ENCODE peak calls at places on chromosomes 13 and 19, in five cellular contexts. P, C, Y, X and A are unnamed samples. For H3K4me1, the result is how much of the 10 kb centered on the place peaks cover.

GRCh38 chr13:101942038-101942437 is 459.8 kb downstream of the FGF14 start:
- DNase-seq in P (no peak), X (no peak), Y (no peak), C (no peak), A (no peak)

GRCh38 chr13:111409413-111409812 is 89.0 kb downstream of the TEX29 start:
- DNase-seq in C (no peak), X (peak), P (no peak), Y (no peak), A (no peak)

GRCh38 chr19:47598407-47599349 is 10.3 kb upstream of the BICRA start:
- DNase-seq in C (peak), P (peak), X (peak), Y (no peak), A (peak)

GRCh38 chr13:34308725-34309124 is 490.8 kb downstream of the RFC3 start:
- DNase-seq in X (no peak), C (no peak), P (no peak), Y (no peak), A (no peak)

GRCh38 chr13:105908581-105908980 is 626.9 kb downstream of the EFNB2 start:
- DNase-seq in Y (no peak), P (no peak), X (no peak), C (no peak), A (no peak)

GRCh38 chr19:15673176-15673654 is 328 bp downstream of the CYP4F12 start:
- DNase-seq in Y (no peak), C (no peak), X (no peak), P (peak), A (no peak)

GRCh38 chr19:22919946-22920345 is 83.0 kb downstream of the ZNF728 start:
- DNase-seq in C (no peak), P (no peak), Y (no peak), X (no peak), A (no peak)

GRCh38 chr19:2627319-2627829 is 75.1 kb downstream of the GNG7 start:
- DNase-seq in P (peak), X (peak), Y (peak), C (peak), A (peak)

GRCh38 chr13:45521292-45521691 is 56.6 kb downstream of the COG3 start:
- DNase-seq in P (no peak), C (no peak), X (no peak), Y (no peak), A (no peak)

GRCh38 chr13:110838867-110839538 is 75.9 kb downstream of the ANKRD10 start:
- DNase-seq in C (no peak), X (no peak), Y (no peak), P (no peak), A (no peak)

GRCh38 chr13:112713517-112714253 is 23.8 kb downstream of the ATP11A start:
- DNase-seq in C (peak), X (peak), Y (no peak), P (no peak), A (no peak)

GRCh38 chr13:32647926-32648325 is 61.7 kb downstream of the PDS5B start:
- DNase-seq in Y (no peak), P (no peak), C (no peak), X (no peak), A (no peak)

GRCh38 chr19:53545271-53546065 is 7.5 kb downstream of the ZNF331 start:
- DNase-seq in C (no peak), Y (no peak), P (no peak), X (no peak), A (peak)

GRCh38 chr19:1882089-1882785 is 3.1 kb downstream of the ABHD17A start:
- DNase-seq in X (no peak), Y (no peak), C (no peak), P (no peak), A (no peak)

GRCh38 chr13:56736966-56737365 is 403.8 kb upstream of the PRR20A start:
- DNase-seq in C (no peak), X (no peak), P (no peak), Y (no peak), A (no peak)

GRCh38 chr19:12156254-12157058 is at the start of gene ZNF625:
- DNase-seq in C (peak), Y (peak), X (peak), P (peak), A (peak)

GRCh38 chr19:4144666-4145261 is 8.7 kb upstream of the CREB3L3 start:
- DNase-seq in P (no peak), X (no peak), Y (no peak), C (no peak), A (no peak)

GRCh38 chr19:33473644-33474305 is 47.8 kb downstream of the PEPD start:
- DNase-seq in Y (no peak), P (no peak), C (no peak), X (no peak), A (no peak)

GRCh38 chr13:93140912-93141311 is 85.7 kb upstream of the GPC6 start:
- DNase-seq in C (no peak), Y (no peak), X (no peak), P (no peak), A (no peak)

DNA sequence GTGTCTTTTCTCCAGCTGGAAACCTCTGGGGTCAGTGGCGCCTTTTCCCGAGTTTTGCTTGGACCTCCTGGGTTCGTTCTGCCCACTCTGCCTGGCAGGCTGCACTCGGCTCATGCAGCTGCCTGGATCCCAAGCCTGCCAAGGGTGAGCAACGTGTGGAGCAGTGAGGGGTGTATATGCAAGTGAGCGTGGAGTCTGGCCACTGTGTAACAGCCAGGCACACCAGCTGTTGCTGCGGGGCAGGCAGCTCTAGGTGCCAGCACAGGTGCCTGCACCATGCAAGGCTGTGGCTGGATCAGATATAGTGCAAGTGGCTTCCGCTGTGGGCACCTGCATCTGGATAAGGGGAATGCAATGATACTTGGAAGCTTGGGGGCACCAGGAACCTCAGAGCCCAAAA is 699.4 kb downstream of the SLITRK1 start:
- DNase-seq in X (no peak), P (no peak), C (peak), Y (no peak), A (no peak)
- TF ChIP-seq CTCF in X (no peak), P (no peak), C (no peak), Y (no peak), A (no peak)

DNA sequence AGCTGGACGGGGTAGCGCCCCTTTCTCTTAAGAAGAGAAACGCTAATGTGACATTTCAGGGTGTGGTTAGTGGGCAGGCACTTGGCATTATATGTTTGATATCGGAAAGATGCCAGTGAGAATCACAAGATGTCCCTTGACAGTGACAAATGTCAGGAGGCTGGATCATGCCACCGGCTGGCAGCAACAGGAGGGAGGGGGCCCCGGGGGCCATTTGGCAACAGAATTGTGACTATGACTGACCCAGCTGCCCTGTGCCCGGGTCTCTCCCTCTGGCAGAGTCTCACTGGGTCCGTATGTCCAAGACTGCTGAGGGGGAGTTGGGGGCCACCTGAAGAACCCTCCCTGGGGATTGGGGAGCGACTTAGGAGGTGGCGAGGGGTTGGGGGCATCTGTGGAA is 4.8 kb downstream of the DCAF15 start:
- DNase-seq in Y (no peak), C (peak), P (no peak), X (no peak), A (no peak)
- H3K4me1 ChIP-seq in Y (under half), C (under half), P (under half), X (under half), A (under half)

GRCh38 chr13:79482271-79482970 is 1.5 kb downstream of the NDFIP2 start:
- DNase-seq in Y (no peak), X (no peak), C (no peak), P (no peak), A (no peak)

GRCh38 chr13:79483302-79483701 is 2.3 kb downstream of the NDFIP2 start:
- DNase-seq in X (no peak), Y (no peak), C (no peak), P (no peak), A (no peak)

GRCh38 chr13:79481685-79482052 is 714 bp downstream of the NDFIP2 start:
- DNase-seq in X (no peak), P (no peak), Y (no peak), C (no peak), A (no peak)

GRCh38 chr13:79477968-79478367 is 3.0 kb upstream of the NDFIP2 start:
- DNase-seq in C (no peak), X (no peak), P (peak), Y (no peak), A (no peak)

GRCh38 chr13:79480954-79481684 is at the start of gene NDFIP2:
- DNase-seq in P (peak), Y (peak), C (peak), X (peak), A (peak)
- H3K4me3 ChIP-seq in P (peak), Y (peak), C (peak), X (peak), A (peak)

DNA sequence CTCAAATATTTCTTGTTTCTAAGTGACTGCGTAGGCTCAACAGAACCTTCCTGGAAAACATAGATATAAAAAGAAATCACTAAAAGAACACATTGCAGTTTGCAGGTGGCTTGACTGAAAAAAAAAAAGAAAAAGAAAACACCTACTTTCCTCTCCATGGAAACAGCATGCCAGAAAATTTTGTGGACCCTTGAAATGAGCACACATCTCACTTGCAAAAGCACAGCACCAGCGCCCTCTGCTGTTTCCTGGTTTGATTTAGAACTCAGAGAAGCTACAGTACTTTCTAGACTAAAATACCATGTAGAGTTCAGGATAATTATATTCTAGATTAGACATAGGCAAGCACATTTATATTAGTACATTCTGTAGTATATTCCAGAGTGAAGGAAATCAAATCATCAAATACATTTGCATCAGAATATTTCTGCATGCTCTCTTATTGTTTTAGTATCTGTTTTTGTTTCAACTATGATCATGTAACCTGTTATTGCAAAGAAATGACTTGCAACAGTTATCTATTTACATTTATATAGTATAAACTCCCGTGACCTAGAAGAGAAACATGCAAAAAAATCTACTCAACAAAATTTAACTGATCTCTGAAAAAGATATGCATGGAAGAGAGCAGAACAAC is 22.3 kb upstream of the XPO4 start:
- DNase-seq in C (peak), P (peak), Y (no peak), X (peak), A (no peak)
- TF ChIP-seq CTCF in C (peak), P (peak), Y (peak), X (peak), A (peak)

GRCh38 chr19:55636723-55637122 is 4.1 kb upstream of the ZNF580 start:
- DNase-seq in Y (no peak), P (no peak), X (no peak), C (no peak), A (no peak)

GRCh38 chr19:55637534-55637933 is 3.3 kb upstream of the ZNF580 start:
- DNase-seq in Y (no peak), X (no peak), P (no peak), C (no peak), A (no peak)

GRCh38 chr19:55635334-55635717 is 5.5 kb upstream of the ZNF580 start:
- DNase-seq in C (no peak), P (no peak), X (no peak), Y (no peak), A (no peak)

GRCh38 chr19:55633866-55634265 is 6.9 kb upstream of the ZNF580 start:
- DNase-seq in C (no peak), X (no peak), Y (no peak), P (no peak), A (no peak)

DNA sequence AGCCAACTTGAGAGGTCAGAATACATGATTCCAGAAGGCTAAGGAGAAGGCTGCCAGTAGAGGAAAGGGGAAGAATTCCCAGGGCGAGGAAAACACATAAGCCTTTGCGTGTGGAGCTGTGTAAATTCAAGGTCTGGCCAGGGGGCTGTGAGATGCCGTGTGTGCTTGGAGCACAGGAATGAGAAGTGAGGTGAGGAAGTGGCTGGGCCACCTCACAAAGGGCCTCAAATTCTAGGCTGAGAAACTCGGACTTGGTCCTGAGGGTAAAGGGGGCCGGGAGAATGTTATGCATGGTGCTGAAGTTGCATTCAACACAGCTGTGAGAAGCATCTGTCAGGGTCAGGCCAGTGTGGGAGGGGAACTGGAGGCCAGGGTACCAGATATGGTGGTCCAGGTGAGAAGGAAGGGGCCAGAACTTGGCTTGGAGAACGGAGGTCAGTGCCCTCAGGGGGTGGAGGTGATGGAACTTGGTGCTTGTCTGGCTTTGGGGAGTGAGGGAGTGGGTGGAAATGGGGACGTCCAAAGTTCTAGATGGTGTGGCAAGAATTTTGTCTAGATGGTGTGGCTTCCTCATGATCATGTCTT is 4.9 kb upstream of the ZNF580 start:
- DNase-seq in Y (no peak), X (no peak), P (no peak), C (no peak), A (no peak)
- H3K4me1 ChIP-seq in Y (under half), X (half or more), P (half or more), C (under half), A (under half)

DNA sequence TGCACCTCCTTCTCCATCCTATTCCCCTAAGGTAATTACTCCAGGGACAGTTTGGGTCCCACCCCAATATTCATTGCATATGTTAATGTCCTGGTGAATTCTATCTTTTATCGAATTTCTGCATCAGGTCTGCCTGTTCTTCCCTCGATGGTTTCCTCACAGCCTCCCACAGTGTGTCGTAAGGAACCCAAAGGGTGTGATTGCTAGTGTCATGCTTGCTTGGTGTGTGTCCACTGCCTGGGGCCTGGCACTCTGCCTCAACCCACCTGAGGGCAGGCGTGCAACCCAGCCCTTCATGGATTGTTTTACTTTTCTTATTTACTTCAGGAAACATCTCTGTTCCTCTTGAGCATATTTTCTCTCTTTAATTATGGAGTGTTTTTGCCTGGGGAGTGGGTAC is 60.2 kb upstream of the CYSLTR2 start:
- DNase-seq in P (no peak), X (no peak), C (no peak), Y (no peak), A (no peak)
- H3K4me3 ChIP-seq in P (no peak), X (no peak), C (no peak), Y (no peak), A (no peak)